ENCODE peak calls at places on chromosomes 11 and 22, in four cellular contexts. One of them, this sample, is unnamed. For H3K9me3, the result is how much of the 10 kb centered on the place peaks cover.

GRCh38 chr22:43009444-43009843 is 5.5 kb downstream of the PACSIN2 start:
- DNase-seq in neural progenitor cell: no peak
- DNase-seq in HCT116: no peak
- DNase-seq in PC-3: no peak
- DNase-seq in this sample: no peak

GRCh38 chr11:104319396-104319795 is 155.4 kb upstream of the PDGFD start:
- DNase-seq in neural progenitor cell: no peak
- DNase-seq in PC-3: no peak
- DNase-seq in HCT116: no peak
- DNase-seq in this sample: peak

GRCh38 chr11:102989379-102990047 is 34.0 kb upstream of the MMP13 start:
- DNase-seq in neural progenitor cell: no peak
- DNase-seq in HCT116: no peak
- DNase-seq in PC-3: peak
- DNase-seq in this sample: no peak

GRCh38 chr11:28697920-28698827 is 590.0 kb downstream of the METTL15 start:
- DNase-seq in PC-3: peak
- DNase-seq in neural progenitor cell: peak
- DNase-seq in HCT116: peak
- DNase-seq in this sample: peak

GRCh38 chr11:121464352-121464946 is 11.7 kb upstream of the SORL1-AS1 start:
- DNase-seq in PC-3: peak
- DNase-seq in HCT116: peak
- DNase-seq in neural progenitor cell: no peak
- DNase-seq in this sample: peak

GRCh38 chr11:111540114-111540920 is at the start of gene LAYN:
- DNase-seq in neural progenitor cell: peak
- DNase-seq in PC-3: no peak
- DNase-seq in HCT116: no peak
- DNase-seq in this sample: peak

GRCh38 chr11:47186937-47187681 is 875 bp upstream of the PACSIN3 start:
- DNase-seq in PC-3: no peak
- DNase-seq in HCT116: no peak
- DNase-seq in neural progenitor cell: peak
- DNase-seq in this sample: peak

GRCh38 chr11:93528757-93529639 is 14.2 kb downstream of the SMCO4 start:
- DNase-seq in neural progenitor cell: no peak
- DNase-seq in HCT116: no peak
- DNase-seq in PC-3: no peak
- DNase-seq in this sample: no peak

GRCh38 chr11:11536650-11537049 is 85.2 kb downstream of the GALNT18 start:
- DNase-seq in PC-3: no peak
- DNase-seq in HCT116: no peak
- DNase-seq in neural progenitor cell: no peak
- DNase-seq in this sample: no peak

DNA sequence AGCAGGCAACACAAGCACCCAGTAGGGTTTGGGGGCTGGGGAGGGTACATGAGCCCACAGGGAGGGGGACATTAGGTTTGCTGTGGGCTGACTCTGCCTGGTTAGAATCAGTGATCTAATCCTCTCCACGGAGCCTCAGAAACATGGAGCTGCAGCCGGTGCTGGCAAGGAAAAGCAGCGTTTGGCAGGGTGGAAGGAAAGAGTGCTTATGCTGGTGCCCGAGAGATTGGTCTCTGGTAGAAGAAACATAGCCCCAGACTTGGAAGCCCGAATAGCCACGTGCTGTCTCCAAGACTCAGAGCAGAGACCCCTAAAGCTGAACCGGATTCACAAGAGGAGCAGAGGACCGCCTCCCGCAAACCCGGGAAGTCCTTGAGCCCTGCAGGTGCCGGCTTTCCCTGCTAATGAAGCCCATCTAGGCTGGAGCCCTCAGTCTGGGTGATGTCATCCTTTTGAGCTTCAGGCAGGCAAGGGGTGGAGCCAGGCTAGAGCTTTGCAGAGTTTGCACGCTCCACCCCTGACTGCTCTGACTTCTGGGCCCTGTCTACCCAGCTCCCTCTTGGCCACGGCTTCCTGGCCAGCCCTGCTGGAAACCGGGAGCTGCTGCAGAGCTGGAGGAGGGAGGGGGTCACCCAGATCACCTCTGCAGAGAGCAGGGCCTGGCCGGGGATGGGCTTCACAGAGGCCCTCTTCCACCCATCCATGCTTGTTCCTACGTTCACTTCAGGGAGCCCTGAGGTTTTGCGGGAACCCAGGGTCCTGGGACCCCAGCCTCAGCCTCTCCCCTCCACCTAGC is 35.0 kb upstream of the JAM3 start:
- DNase-seq in HCT116: peak
- DNase-seq in neural progenitor cell: peak
- DNase-seq in PC-3: peak
- DNase-seq in this sample: peak
- H3K27ac ChIP-seq in HCT116: no peak
- H3K27ac ChIP-seq in neural progenitor cell: no peak
- H3K27ac ChIP-seq in PC-3: no peak
- H3K27ac ChIP-seq in this sample: peak

GRCh38 chr11:75896843-75897419 is 81.9 kb downstream of the UVRAG start:
- DNase-seq in HCT116: peak
- DNase-seq in PC-3: peak
- DNase-seq in neural progenitor cell: peak
- DNase-seq in this sample: peak
- TF ChIP-seq EZH2phosphoT487 in HCT116: no peak
- TF ChIP-seq EZH2phosphoT487 in PC-3: no peak
- TF ChIP-seq EZH2phosphoT487 in neural progenitor cell: no peak
- TF ChIP-seq EZH2phosphoT487 in this sample: no peak

GRCh38 chr22:47625013-47625385 is 862.5 kb downstream of the TBC1D22A start:
- DNase-seq in HCT116: no peak
- DNase-seq in neural progenitor cell: no peak
- DNase-seq in PC-3: no peak
- DNase-seq in this sample: no peak
- H3K9me3 ChIP-seq in HCT116: under half
- H3K9me3 ChIP-seq in neural progenitor cell: under half
- H3K9me3 ChIP-seq in PC-3: under half
- H3K9me3 ChIP-seq in this sample: under half

GRCh38 chr11:10109836-10110235 is 184.2 kb downstream of the SBF2 start:
- DNase-seq in PC-3: no peak
- DNase-seq in HCT116: no peak
- DNase-seq in neural progenitor cell: no peak
- DNase-seq in this sample: no peak
- H3K27ac ChIP-seq in PC-3: no peak
- H3K27ac ChIP-seq in HCT116: no peak
- H3K27ac ChIP-seq in neural progenitor cell: no peak
- H3K27ac ChIP-seq in this sample: no peak

GRCh38 chr22:50694099-50694498 is 21.5 kb downstream of the SHANK3 start:
- DNase-seq in PC-3: peak
- DNase-seq in HCT116: no peak
- DNase-seq in neural progenitor cell: no peak
- DNase-seq in this sample: no peak

GRCh38 chr22:50696799-50697561 is 24.4 kb downstream of the SHANK3 start:
- DNase-seq in HCT116: no peak
- DNase-seq in PC-3: peak
- DNase-seq in neural progenitor cell: peak
- DNase-seq in this sample: peak

GRCh38 chr22:50694766-50695420 is 22.3 kb downstream of the SHANK3 start:
- DNase-seq in PC-3: no peak
- DNase-seq in neural progenitor cell: no peak
- DNase-seq in HCT116: no peak
- DNase-seq in this sample: no peak

GRCh38 chr22:50696251-50696798 is 23.7 kb downstream of the SHANK3 start:
- DNase-seq in neural progenitor cell: no peak
- DNase-seq in PC-3: no peak
- DNase-seq in HCT116: no peak
- DNase-seq in this sample: no peak

DNA sequence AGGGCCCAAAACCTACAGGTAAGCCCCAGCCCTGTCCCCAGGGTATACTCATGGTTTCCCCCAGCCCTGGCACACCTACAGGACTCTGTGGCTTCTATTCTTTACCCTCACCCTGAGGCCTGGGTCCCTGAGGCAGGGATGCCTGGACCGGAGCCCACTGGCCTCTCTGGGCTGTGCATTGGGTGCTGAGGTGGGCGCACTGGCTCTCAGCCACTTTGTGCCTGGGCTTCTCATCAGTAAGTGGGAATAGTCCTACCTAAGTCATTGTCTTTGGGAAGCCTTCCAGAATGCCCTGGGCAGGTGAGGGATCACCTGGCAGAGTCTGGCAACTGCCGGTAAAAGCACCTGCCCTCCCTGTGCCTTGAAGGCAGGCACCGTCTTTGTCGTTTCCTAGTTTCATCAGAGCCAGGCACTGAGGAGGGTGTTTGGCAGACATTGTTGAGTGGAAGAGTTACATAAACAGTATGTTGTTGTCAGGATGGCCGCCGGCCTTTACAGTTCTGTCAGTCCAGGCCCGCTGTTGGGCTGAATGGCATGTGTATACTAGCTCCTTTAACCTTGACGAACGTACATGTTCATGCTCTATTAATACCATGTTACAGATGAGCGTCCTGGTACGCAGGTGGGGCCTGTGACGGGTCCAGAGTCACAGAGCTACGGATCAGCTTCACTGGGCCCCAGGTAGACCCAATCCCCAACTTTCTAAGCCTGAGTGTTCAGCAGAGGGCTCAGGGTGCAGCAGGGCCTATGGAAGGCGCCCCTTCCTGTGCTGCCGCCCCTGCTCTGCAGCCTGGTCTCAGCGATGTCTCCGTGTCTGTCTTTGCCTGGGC is 23.0 kb downstream of the SHANK3 start:
- DNase-seq in neural progenitor cell: no peak
- DNase-seq in PC-3: no peak
- DNase-seq in HCT116: no peak
- DNase-seq in this sample: no peak
- TF ChIP-seq EZH2phosphoT487 in neural progenitor cell: no peak
- TF ChIP-seq EZH2phosphoT487 in PC-3: no peak
- TF ChIP-seq EZH2phosphoT487 in HCT116: no peak
- TF ChIP-seq EZH2phosphoT487 in this sample: no peak